ENCODE peak calls at places on chromosome 1, in five cellular contexts. E, K, N, C and L are unnamed samples.

GRCh38 chr1:17199267-17200044 is 5.5 kb upstream of the PADI1 start:
- DNase-seq in K (no peak), N (no peak), C (no peak), E (peak; percentile 21), L (no peak)

GRCh38 chr1:66365628-66366027 is 168.3 kb upstream of the SGIP1 start:
- DNase-seq in C (no peak), K (no peak), N (no peak), E (no peak), L (no peak)

GRCh38 chr1:229127301-229127700 is 143.6 kb upstream of the RAB4A start:
- DNase-seq in K (no peak), N (no peak), E (peak; percentile 8), C (no peak), L (no peak)

GRCh38 chr1:224252466-224252865 is 69.4 kb downstream of the DEGS1 start:
- DNase-seq in E (no peak), C (no peak), N (no peak), K (no peak), L (no peak)

GRCh38 chr1:11441211-11441952 is 37.6 kb upstream of the DISP3 start:
- DNase-seq in C (no peak), K (no peak), N (no peak), E (no peak), L (no peak)

GRCh38 chr1:116874622-116875277 is 35.0 kb upstream of the PTGFRN start:
- DNase-seq in K (no peak), E (peak; percentile 36), C (no peak), N (no peak), L (no peak)

GRCh38 chr1:35600593-35600992 is 27.5 kb downstream of the TFAP2E start:
- DNase-seq in E (no peak), C (no peak), K (no peak), N (no peak), L (no peak)

GRCh38 chr1:227315500-227316346 is 2.6 kb downstream of the CDC42BPA start:
- DNase-seq in N (peak; percentile 16), K (no peak), C (no peak), E (peak; percentile 60), L (no peak)

GRCh38 chr1:22814176-22815042 is 103.8 kb downstream of the EPHB2 start:
- DNase-seq in K (no peak), E (peak; percentile 64), N (peak; percentile 46), C (no peak), L (no peak)

GRCh38 chr1:247336390-247336789 is 4.7 kb upstream of the ZNF496 start:
- DNase-seq in K (no peak), C (no peak), E (no peak), N (no peak), L (no peak)

GRCh38 chr1:39167632-39168209 is 36.8 kb upstream of the MACF1 start:
- DNase-seq in E (no peak), N (no peak), C (no peak), K (no peak), L (no peak)

GRCh38 chr1:29412591-29412990 is 176.3 kb downstream of the PTPRU start:
- DNase-seq in K (no peak), N (no peak), C (no peak), E (no peak), L (no peak)

GRCh38 chr1:40966411-40966810 is 13.1 kb upstream of the CTPS1 start:
- DNase-seq in K (no peak), N (no peak), C (no peak), E (no peak), L (no peak)

GRCh38 chr1:83090195-83090594 is 908.7 kb downstream of the TTLL7 start:
- DNase-seq in E (no peak), N (no peak), K (no peak), C (no peak), L (no peak)

GRCh38 chr1:96641292-96641691 is 80.3 kb upstream of the PTBP2 start:
- DNase-seq in N (no peak), C (no peak), K (no peak), E (no peak), L (no peak)

GRCh38 chr1:174871886-174872285 is 127.9 kb upstream of the CACYBP start:
- DNase-seq in E (no peak), N (no peak), K (no peak), C (no peak), L (no peak)

GRCh38 chr1:230030122-230030821 is 36.8 kb upstream of the GALNT2 start:
- DNase-seq in C (no peak), N (no peak), K (no peak), E (no peak), L (no peak)

GRCh38 chr1:100461222-100461621 is 76.7 kb upstream of the GPR88 start:
- DNase-seq in K (peak; percentile 19), N (peak; percentile 11), C (no peak), E (no peak), L (no peak)

GRCh38 chr1:183027031-183027430 is 3.8 kb downstream of the LAMC1 start:
- DNase-seq in K (no peak), C (no peak), N (no peak), E (no peak), L (no peak)

GRCh38 chr1:94819584-94819944 is 593 bp upstream of the SLC44A3 start:
- DNase-seq in N (no peak), K (peak; percentile 17), E (no peak), C (no peak), L (no peak)

GRCh38 chr1:17314491-17314971 is 6.5 kb downstream of the PADI4 start:
- DNase-seq in K (no peak), N (no peak), C (no peak), E (peak; percentile 17), L (no peak)

GRCh38 chr1:31725777-31726535 is 22.1 kb upstream of the COL16A1 start:
- DNase-seq in N (peak; percentile 37), C (no peak), E (no peak), K (no peak), L (no peak)

GRCh38 chr1:47809301-47810084 is 187.7 kb downstream of the TRABD2B start:
- DNase-seq in E (peak; percentile 80), C (no peak), K (no peak), N (no peak), L (no peak)

GRCh38 chr1:170309389-170310013 is 163.7 kb downstream of the NTMT2 start:
- DNase-seq in K (no peak), N (no peak), C (no peak), E (peak; percentile 96), L (no peak)

GRCh38 chr1:230849451-230850194 is 18.7 kb downstream of the C1orf198 start:
- DNase-seq in N (no peak), K (no peak), C (no peak), E (peak; percentile 97), L (no peak)

GRCh38 chr1:165117482-165117881 is 239.0 kb downstream of the LMX1A start:
- DNase-seq in E (no peak), K (peak; percentile 61), N (no peak), C (peak; percentile 40), L (no peak)

GRCh38 chr1:47387921-47388509 is 28.1 kb upstream of the FOXE3 start:
- DNase-seq in K (no peak), C (no peak), N (no peak), E (no peak), L (no peak)

GRCh38 chr1:15141933-15142647 is 11.5 kb upstream of the TMEM51 start:
- DNase-seq in N (no peak), C (no peak), E (peak; percentile 67), K (no peak), L (no peak)

GRCh38 chr1:179079113-179079761 is 2.6 kb upstream of the TOR3A start:
- DNase-seq in E (peak; percentile 78), K (peak; percentile 31), N (peak; percentile 57), C (no peak), L (peak; percentile 44)

GRCh38 chr1:1304331-1305299 is 3.1 kb downstream of the ACAP3 start:
- DNase-seq in N (peak; percentile 97), C (no peak), E (peak; percentile 67), K (peak; percentile 61), L (peak; percentile 84)

GRCh38 chr1:206736878-206737728 is 33.5 kb upstream of the IL19 start:
- DNase-seq in E (no peak), N (no peak), C (no peak), K (no peak), L (no peak)

GRCh38 chr1:31036749-31037500 is 28.6 kb downstream of the PUM1 start:
- DNase-seq in N (no peak), C (no peak), E (no peak), K (no peak), L (no peak)

GRCh38 chr1:100457683-100458082 is 80.3 kb upstream of the GPR88 start:
- DNase-seq in C (no peak), K (no peak), E (no peak), N (no peak), L (no peak)

GRCh38 chr1:208172389-208173140 is 71.6 kb downstream of the PLXNA2 start:
- DNase-seq in E (no peak), K (no peak), C (no peak), N (no peak), L (no peak)

GRCh38 chr1:64209221-64209620 is 5.8 kb downstream of the UBE2U start:
- DNase-seq in N (no peak), K (no peak), C (no peak), E (no peak), L (no peak)
- TF ChIP-seq CTCF in N (peak; percentile 10), K (no peak), C (no peak), E (no peak), L (no peak)

DNA sequence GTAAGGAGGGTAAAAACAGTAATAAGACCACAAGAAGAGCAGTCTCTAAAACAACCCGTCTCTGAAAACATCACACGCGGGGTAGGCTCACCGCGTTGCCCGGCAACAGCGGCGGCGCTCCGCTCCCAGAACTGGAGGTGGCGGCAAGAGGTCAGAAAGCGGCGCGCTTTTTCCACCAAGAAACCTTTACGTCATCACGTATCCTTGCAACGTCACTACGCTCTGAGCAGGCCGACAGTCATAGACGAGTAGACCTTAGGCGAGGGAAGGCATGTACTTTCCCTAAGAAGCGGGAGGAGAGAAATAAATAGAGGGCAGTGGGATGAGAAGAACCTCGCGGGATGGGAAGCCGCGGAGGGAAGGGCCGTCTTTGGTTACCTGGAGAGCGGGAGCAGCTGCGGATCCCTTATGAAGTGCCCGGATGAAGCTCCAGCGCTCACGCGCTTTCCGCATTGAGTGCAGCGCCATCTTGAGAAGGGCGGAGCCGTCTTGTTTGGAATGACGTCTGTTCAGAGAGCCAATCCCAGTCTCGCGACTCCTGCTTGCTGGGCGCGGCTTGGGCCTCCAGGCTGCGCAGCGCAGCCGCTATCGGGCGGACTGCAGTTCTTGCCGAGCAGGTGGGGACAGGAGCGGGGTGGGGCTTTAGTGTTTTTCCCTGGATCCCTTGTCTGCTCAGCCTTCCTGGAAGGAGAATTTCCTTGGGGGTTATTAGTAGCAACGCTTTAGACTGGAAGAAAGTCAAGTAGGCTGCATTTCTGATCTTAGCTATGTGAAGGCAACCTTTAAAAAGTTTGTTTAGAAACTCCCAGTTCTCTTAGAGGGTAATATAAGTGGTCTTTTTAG is at the start of gene WARS2:
- DNase-seq in N (peak; percentile 95), K (peak; percentile 94), C (peak; percentile 91), E (peak; percentile 99), L (peak; percentile 91)
- TF ChIP-seq CTCF in N (no peak), K (no peak), C (no peak), E (no peak), L (no peak)

DNA sequence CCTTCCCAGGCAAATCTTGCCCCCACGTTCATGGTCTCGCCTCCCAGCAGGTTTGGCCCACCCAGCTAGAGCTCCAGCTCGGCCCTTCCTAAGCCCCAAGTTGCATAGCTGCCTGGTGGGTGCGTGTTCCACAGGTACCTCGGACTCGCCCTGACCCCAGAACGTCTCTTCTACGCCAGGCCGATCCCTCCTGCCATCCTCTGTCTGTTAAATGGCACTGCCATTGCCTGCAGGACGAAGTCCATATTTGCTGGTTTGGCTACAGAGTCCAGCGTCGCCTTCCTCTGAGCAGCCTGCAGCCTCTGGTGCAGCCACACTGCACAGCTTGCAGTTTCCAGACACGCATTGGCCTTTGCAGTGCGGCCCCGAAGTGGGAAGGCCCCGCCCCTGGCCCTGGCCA is 228.1 kb downstream of the SDCCAG8 start:
- DNase-seq in E (no peak), C (no peak), N (no peak), K (no peak), L (no peak)
- TF ChIP-seq CTCF in E (no peak), C (no peak), N (no peak), K (no peak), L (no peak)

GRCh38 chr1:197521118-197521739 is 253.2 kb downstream of the CRB1 start:
- DNase-seq in C (peak; percentile 10), E (peak; percentile 46), N (peak; percentile 29), K (no peak), L (no peak)
- TF ChIP-seq CTCF in C (peak; percentile 76), E (peak; percentile 72), N (peak; percentile 78), K (peak; percentile 55), L (peak; percentile 78)